ENCODE peak calls at places on chromosomes 11 and 22, in seven cellular contexts. D is AG09309, P is HCT116, A is fibroblast of mammary gland, F is retinal pigment epithelial cell, E is body of pancreas, M is Panc1. U is an unnamed sample.

GRCh38 chr11:122721964-122722266 is 66.4 kb downstream of the UBASH3B start:
- DNase-seq in E (no peak), P (peak), A (peak), M (no peak), F (no peak), D (no peak), U (peak)

GRCh38 chr22:48743601-48744282 is 1083.9 kb downstream of the BRD1 start:
- DNase-seq in D (no peak), P (no peak), E (no peak), M (no peak), F (no peak), A (no peak), U (no peak)

GRCh38 chr11:12091957-12092558 is 18.3 kb upstream of the MICAL2 start:
- DNase-seq in M (no peak), A (no peak), D (no peak), E (no peak), P (no peak), F (no peak), U (no peak)

GRCh38 chr22:40036591-40037225 is 42.0 kb downstream of the FAM83F start:
- DNase-seq in D (peak), A (peak), P (peak), F (no peak), M (peak), E (peak), U (no peak)

GRCh38 chr11:71188073-71188472 is 64.3 kb downstream of the SHANK2 start:
- DNase-seq in F (no peak), D (no peak), P (no peak), E (no peak), A (no peak), M (no peak), U (no peak)

GRCh38 chr22:41619979-41620645 is 731 bp downstream of the DESI1 start:
- DNase-seq in E (peak), D (no peak), A (no peak), P (no peak), F (no peak), M (no peak), U (no peak)

GRCh38 chr22:36406139-36406538 is 18.4 kb upstream of the MYH9 start:
- DNase-seq in A (no peak), E (no peak), P (no peak), M (no peak), F (no peak), D (no peak), U (no peak)

GRCh38 chr22:36359172-36359973 is 28.4 kb downstream of the MYH9 start:
- DNase-seq in D (no peak), F (no peak), M (no peak), A (no peak), P (no peak), E (no peak), U (no peak)

GRCh38 chr11:70567680-70568503 is 169.6 kb downstream of the CTTN start:
- DNase-seq in P (no peak), A (peak), E (peak), M (no peak), D (no peak), F (no peak), U (no peak)

GRCh38 chr11:2267306-2267861 is 3.0 kb downstream of the ASCL2 start:
- DNase-seq in D (no peak), F (no peak), A (no peak), P (no peak), E (no peak), M (no peak), U (no peak)

GRCh38 chr22:30198152-30198845 is 48.3 kb downstream of the LIF start:
- DNase-seq in A (peak), M (no peak), P (no peak), F (no peak), D (no peak), E (no peak), U (no peak)

GRCh38 chr11:112277937-112278336 is 17.3 kb upstream of the PLET1 start:
- DNase-seq in F (peak), M (no peak), D (no peak), E (no peak), P (no peak), A (no peak), U (no peak)

GRCh38 chr11:86664930-86665329 is 7.5 kb downstream of the ME3 start:
- DNase-seq in M (no peak), F (no peak), A (no peak), P (no peak), D (no peak), E (no peak), U (no peak)

GRCh38 chr11:134399996-134400395 is 12.0 kb downstream of the B3GAT1 start:
- DNase-seq in P (no peak), D (no peak), F (no peak), A (no peak), E (no peak), M (no peak), U (no peak)

GRCh38 chr22:40156001-40156516 is 21.7 kb upstream of the TNRC6B start:
- DNase-seq in A (peak), D (no peak), E (peak), F (no peak), M (no peak), P (peak), U (no peak)

GRCh38 chr11:59706518-59707285 is 6.9 kb downstream of the OR10V1 start:
- DNase-seq in M (peak), D (peak), P (peak), F (peak), E (peak), A (peak), U (peak)

GRCh38 chr22:21985214-21985613 is 2.6 kb upstream of the TOP3B start:
- DNase-seq in F (no peak), E (no peak), D (no peak), P (no peak), A (no peak), M (no peak), U (no peak)

GRCh38 chr11:1351278-1351937 is 38.3 kb upstream of the BRSK2 start:
- DNase-seq in P (peak), M (peak), D (no peak), E (no peak), A (no peak), F (no peak), U (no peak)

GRCh38 chr11:95072948-95073347 is 6.2 kb downstream of the SRSF8 start:
- DNase-seq in P (no peak), F (no peak), E (no peak), A (no peak), D (no peak), M (no peak), U (no peak)

GRCh38 chr11:45899448-45900174 is 7.5 kb downstream of the FREY1 start:
- DNase-seq in E (peak), P (no peak), F (peak), D (peak), A (peak), M (peak), U (peak)

DNA sequence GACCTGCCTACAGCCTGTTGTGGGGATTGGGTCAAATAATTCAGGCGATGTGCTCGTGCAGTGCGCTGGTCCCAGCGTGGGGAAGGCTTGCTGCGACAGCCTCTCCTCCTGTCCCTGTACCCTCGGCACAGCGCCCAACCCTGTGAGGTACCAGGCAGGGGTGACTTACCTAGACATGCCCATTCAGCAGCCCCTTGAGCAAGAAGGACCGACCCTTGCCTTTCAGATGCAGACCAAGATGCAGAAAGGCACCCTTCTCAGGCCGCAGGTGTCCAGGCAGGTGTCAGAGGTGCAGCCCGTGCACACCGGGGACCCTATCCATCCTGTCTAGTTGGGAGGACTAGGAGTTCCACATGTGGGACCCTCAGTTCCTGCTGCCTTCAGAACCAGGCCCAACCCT is 102.7 kb downstream of the BCR start:
- DNase-seq in M (no peak), D (no peak), E (no peak), A (no peak), P (no peak), F (no peak), U (no peak)
- H3K4me3 ChIP-seq in M (no peak), D (no peak), E (no peak), A (no peak), P (no peak), F (no peak), U (no peak)

GRCh38 chr11:14522245-14522644 is 2.1 kb upstream of the PSMA1 start:
- DNase-seq in D (no peak), E (no peak), M (no peak), A (no peak), P (no peak), F (no peak), U (no peak)

GRCh38 chr11:14519692-14520085 is 497 bp downstream of the PSMA1 start:
- DNase-seq in F (no peak), D (no peak), M (no peak), P (no peak), E (no peak), A (peak), U (no peak)

GRCh38 chr11:14520902-14521151 is 641 bp upstream of the PSMA1 start:
- DNase-seq in A (no peak), E (no peak), F (no peak), D (no peak), P (no peak), M (no peak), U (no peak)

GRCh38 chr11:14518820-14519219 is 1.4 kb downstream of the PSMA1 start:
- DNase-seq in D (no peak), M (no peak), E (no peak), F (no peak), P (no peak), A (no peak), U (no peak)

DNA sequence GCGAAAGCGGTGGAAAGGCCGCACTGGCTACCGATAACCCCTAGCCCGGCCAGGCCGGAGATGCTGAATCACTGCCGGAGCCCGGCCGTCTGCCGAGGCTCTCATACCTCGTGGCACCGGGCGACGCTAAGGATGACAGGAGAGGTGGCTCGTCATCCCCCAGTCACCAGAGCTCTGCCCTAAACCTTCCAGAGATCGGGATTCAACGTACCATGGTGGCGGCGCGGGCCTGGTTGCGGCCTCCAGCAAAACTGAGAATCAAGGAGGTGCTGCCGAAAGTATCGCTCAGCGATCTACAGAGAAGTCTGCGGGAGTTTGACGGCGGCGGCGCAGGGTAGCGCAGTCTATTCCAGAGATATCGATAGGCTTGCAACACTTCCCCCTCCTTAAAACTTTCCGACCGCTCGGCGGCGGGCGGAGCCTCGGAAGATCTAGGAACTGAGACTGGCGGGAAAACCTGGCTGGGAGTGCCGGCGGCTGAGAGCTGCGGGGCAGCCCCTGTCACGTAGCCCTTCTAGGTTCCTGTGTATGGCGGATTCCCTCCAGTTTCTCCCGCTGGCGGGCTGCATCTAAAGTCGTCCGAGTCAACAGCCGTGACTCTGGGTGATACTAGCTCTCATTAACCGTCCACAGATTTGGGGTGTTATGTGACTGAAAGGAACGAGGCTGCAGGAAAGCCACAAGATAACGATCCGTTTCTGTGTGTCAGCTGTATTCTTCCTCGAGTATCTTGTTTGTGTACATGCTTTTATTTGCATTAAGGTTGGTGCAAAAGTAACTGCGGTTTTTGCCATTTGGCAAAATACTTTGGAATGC is at the start of gene PSMA1:
- DNase-seq in F (peak), P (peak), D (peak), A (peak), E (peak), M (peak), U (peak)
- TF ChIP-seq CTCF in F (peak), P (no peak), D (no peak), A (no peak), E (peak), M (no peak), U (peak)

GRCh38 chr11:132742929-132743328 is 789.4 kb downstream of the OPCML start:
- DNase-seq in M (no peak), P (no peak), A (no peak), E (no peak), F (no peak), D (no peak), U (no peak)

GRCh38 chr11:132746305-132746704 is 786.0 kb downstream of the OPCML start:
- DNase-seq in E (no peak), D (no peak), P (no peak), A (no peak), F (no peak), M (no peak), U (no peak)

DNA sequence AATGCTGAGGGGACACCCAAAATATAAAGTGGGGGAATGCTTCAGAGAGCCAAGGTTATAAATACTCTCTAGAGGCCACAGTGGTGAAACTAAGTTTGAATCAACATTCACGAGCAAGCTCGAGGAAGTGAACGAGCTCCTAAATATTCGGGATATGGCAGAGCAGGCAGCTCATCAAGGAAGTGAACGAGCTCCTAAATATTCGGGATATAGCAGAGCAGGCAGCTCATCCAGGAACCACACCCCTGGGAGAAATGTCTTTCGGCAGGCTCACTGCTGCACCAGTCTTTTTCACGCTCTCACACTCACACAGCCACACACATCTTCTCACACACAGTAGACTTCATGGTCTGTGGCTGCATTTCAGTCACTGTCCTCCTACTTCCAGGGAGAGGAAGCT is 787.5 kb downstream of the OPCML start:
- DNase-seq in E (no peak), M (no peak), F (no peak), A (no peak), P (no peak), D (peak), U (peak)
- H3K4me3 ChIP-seq in E (no peak), M (no peak), F (no peak), A (no peak), P (no peak), D (no peak), U (peak)

DNA sequence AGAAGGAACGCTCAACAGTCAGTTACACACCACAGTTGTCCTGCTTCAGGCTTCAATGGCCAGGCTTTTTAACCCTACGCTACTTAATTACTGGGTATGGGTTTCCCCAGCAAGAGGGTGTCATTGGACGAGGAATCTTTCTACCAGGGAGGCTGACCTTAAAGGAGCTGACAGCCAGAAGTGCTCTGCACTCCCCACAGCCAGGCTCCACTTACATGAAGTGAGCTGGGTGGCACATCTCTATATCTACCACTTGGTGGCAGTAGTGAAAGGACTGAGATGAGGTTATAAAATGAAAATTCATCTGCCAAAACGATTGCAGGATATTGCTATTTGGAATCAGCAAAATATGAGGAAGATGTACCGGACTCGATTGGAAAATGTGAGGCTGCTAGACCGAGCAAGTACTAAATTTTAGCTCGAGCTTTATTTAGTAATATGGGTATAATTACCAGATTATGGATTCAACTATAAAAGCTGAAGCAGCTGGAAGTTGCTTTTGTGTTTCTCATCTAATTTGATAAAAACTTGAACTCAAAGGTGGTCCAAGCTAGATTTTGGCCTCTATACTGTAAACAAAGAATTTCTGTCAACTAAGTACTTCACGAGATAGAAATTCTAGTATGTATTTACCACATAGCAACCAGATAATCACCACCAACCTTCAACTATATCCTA is 54.0 kb upstream of the CEP126 start:
- DNase-seq in D (no peak), A (peak), M (peak), E (peak), F (no peak), P (peak), U (no peak)
- TF ChIP-seq CTCF in D (peak), A (peak), M (peak), E (peak), F (peak), P (peak), U (peak)

GRCh38 chr11:47204633-47204989 is 10.2 kb upstream of the DDB2 start:
- DNase-seq in M (no peak), D (no peak), E (no peak), P (no peak), F (no peak), A (peak), U (no peak)
- H3K4me3 ChIP-seq in M (no peak), D (no peak), E (no peak), P (no peak), F (no peak), A (no peak), U (no peak)

GRCh38 chr11:17552041-17552355 is 4.9 kb downstream of the OTOG start:
- DNase-seq in M (no peak), D (no peak), E (no peak), F (no peak), A (no peak), P (no peak), U (no peak)

GRCh38 chr11:17553249-17553546 is 6.1 kb downstream of the OTOG start:
- DNase-seq in P (no peak), D (no peak), E (no peak), A (no peak), F (no peak), M (no peak), U (no peak)

GRCh38 chr11:17552392-17553248 is 5.6 kb downstream of the OTOG start:
- DNase-seq in E (no peak), A (no peak), F (no peak), P (no peak), M (no peak), D (no peak), U (no peak)

GRCh38 chr11:17556999-17557398 is 9.9 kb downstream of the OTOG start:
- DNase-seq in E (no peak), P (no peak), A (no peak), F (no peak), D (no peak), M (no peak), U (no peak)

DNA sequence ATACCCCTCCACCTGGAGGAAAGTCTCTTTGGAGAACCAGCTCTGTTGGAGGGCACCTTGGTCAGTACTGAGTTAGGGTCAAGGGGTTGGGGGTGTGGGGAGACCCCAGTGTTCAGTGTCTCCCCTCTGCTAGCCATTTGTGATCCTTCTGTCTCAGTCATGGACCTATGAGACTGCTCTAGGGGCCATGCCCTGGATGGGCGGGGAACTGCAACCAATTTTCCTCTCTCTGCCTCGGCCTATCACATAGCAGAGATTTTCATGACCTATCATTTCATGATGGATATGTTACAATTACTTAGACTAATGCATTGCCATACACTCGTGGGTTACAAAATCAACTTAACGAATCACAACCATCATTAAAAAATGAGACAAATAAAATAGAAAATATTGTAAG is 7.4 kb downstream of the OTOG start:
- DNase-seq in P (no peak), F (no peak), M (no peak), E (no peak), A (no peak), D (no peak), U (no peak)
- TF ChIP-seq CTCF in P (peak), F (no peak), M (no peak), E (no peak), A (no peak), D (no peak), U (no peak)